ENCODE peak calls at places on chromosome 22, in four cellular contexts. B, T, P and R are unnamed samples.

GRCh38 chr22:38298312-38299000 is 18.8 kb downstream of the CSNK1E start:
- DNase-seq in P (peak; percentile 38), T (no peak), B (peak; percentile 63), R (peak; percentile 73)

GRCh38 chr22:43529954-43530863 is 118.4 kb downstream of the MPPED1 start:
- DNase-seq in B (no peak), T (no peak), P (no peak), R (no peak)

GRCh38 chr22:21594865-21595452 is 27.4 kb downstream of the UBE2L3 start:
- DNase-seq in P (no peak), T (no peak), B (no peak), R (no peak)

GRCh38 chr22:22787805-22788459 is 99.7 kb upstream of the IGLL5 start:
- DNase-seq in B (peak; percentile 82), T (peak; percentile 30), P (peak; percentile 100), R (peak; percentile 85)

GRCh38 chr22:27978317-27978716 is 59.3 kb upstream of the PITPNB start:
- DNase-seq in B (no peak), P (no peak), T (no peak), R (no peak)

GRCh38 chr22:21100149-21101032 is 54.6 kb downstream of the LRRC74B start:
- DNase-seq in P (no peak), T (no peak), B (no peak), R (no peak)

GRCh38 chr22:47154621-47155081 is 392.2 kb downstream of the TBC1D22A start:
- DNase-seq in B (no peak), T (no peak), P (no peak), R (no peak)

GRCh38 chr22:46887978-46888377 is 125.5 kb downstream of the TBC1D22A start:
- DNase-seq in B (no peak), P (no peak), T (no peak), R (no peak)

GRCh38 chr22:43476341-43476740 is 64.5 kb downstream of the MPPED1 start:
- DNase-seq in P (no peak), B (peak; percentile 49), T (peak; percentile 22), R (peak; percentile 44)

GRCh38 chr22:26529345-26529744 is 17.1 kb upstream of the TFIP11 start:
- DNase-seq in T (peak; percentile 39), P (no peak), B (no peak), R (no peak)

GRCh38 chr22:42932857-42933782 is 76.0 kb upstream of the ARFGAP3 start:
- DNase-seq in P (peak; percentile 33), T (no peak), B (no peak), R (no peak)

GRCh38 chr22:48316245-48316875 is 1511.3 kb downstream of the BRD1 start:
- DNase-seq in B (no peak), T (no peak), P (no peak), R (no peak)

GRCh38 chr22:37674951-37675929 is at the start of gene LGALS1:
- DNase-seq in P (peak; percentile 90), T (peak; percentile 81), B (peak; percentile 81), R (peak; percentile 74)

GRCh38 chr22:49753961-49754673 is 73.6 kb downstream of the BRD1 start:
- DNase-seq in P (no peak), B (peak; percentile 9), T (no peak), R (no peak)

GRCh38 chr22:47196881-47197701 is 434.6 kb downstream of the TBC1D22A start:
- DNase-seq in P (no peak), B (no peak), T (no peak), R (no peak)

GRCh38 chr22:21074092-21074715 is 28.5 kb downstream of the LRRC74B start:
- DNase-seq in T (no peak), P (peak; percentile 45), B (no peak), R (no peak)

GRCh38 chr22:30188911-30189310 is 57.6 kb downstream of the LIF start:
- DNase-seq in B (no peak), T (peak; percentile 57), P (no peak), R (no peak)

GRCh38 chr22:38267086-38267485 is 5.7 kb downstream of the TMEM184B start:
- DNase-seq in T (no peak), P (peak; percentile 24), B (no peak), R (no peak)

GRCh38 chr22:26448334-26448733 is 19.3 kb downstream of the ASPHD2 start:
- DNase-seq in T (no peak), B (no peak), P (no peak), R (no peak)

GRCh38 chr22:17706451-17706900 is 67.8 kb downstream of the BID start:
- DNase-seq in P (no peak), B (no peak), T (peak; percentile 36), R (no peak)

GRCh38 chr22:43378011-43378704 is 33.7 kb upstream of the MPPED1 start:
- DNase-seq in B (no peak), T (peak; percentile 97), P (no peak), R (no peak)

GRCh38 chr22:21712751-21713427 is 22.7 kb downstream of the YPEL1 start:
- DNase-seq in P (peak; percentile 99), T (peak; percentile 77), B (peak; percentile 60), R (peak; percentile 86)

GRCh38 chr22:37643225-37643847 is 3.9 kb downstream of the SH3BP1 start:
- DNase-seq in B (peak; percentile 93), P (peak; percentile 58), T (no peak), R (peak; percentile 93)

GRCh38 chr22:46056169-46057041 is 79.4 kb upstream of the WNT7B start:
- DNase-seq in P (no peak), B (peak; percentile 10), T (no peak), R (no peak)

GRCh38 chr22:47053865-47054185 is 291.4 kb downstream of the TBC1D22A start:
- DNase-seq in B (no peak), P (no peak), T (no peak), R (no peak)

GRCh38 chr22:47337161-47337621 is 574.7 kb downstream of the TBC1D22A start:
- DNase-seq in T (peak; percentile 39), P (no peak), B (no peak), R (no peak)

GRCh38 chr22:44442186-44442465 is 55.9 kb downstream of the RTL6 start:
- DNase-seq in B (no peak), P (no peak), T (no peak), R (no peak)

GRCh38 chr22:19971276-19972124 is 29.9 kb upstream of the TXNRD2 start:
- DNase-seq in T (no peak), P (no peak), B (no peak), R (no peak)

DNA sequence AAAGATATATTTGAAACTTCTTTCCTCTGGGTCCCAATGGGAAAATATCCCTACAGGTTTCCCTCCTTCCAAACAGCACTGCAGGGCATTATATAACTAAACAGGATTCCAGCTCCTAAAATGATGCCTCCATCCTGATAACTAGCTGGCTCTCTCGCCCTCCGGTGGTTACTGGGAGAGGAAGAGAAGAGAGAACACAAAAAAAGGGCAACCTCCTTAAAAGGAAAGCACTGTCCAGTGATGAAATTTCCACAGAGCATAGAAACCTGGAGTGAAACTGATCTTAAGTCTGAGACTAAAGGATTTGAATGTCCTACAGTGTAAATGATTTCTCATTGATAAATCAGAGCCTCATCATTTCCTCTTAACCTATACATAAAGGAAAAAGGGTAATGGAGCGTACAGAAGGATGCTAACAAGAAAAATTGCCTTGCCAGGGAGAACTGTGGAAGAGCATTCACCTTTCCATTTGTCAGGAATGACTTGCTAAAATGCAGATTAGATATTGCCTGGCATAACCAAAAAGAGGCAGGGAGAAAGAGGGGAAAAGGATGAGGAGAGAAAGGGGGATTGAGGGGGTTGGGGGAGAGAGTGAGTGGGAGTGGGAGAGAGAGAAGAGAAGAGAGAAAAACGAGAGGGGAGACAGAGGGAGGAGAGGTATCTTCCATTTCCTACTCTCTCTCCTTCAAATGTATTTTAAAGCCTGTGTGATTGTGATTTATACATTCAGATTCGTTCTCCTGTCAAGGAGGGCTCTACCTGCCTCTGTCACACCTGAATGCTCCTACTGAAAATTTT is 121.4 kb downstream of the APOL5 start:
- DNase-seq in P (no peak), B (peak; percentile 22), T (peak; percentile 45), R (peak; percentile 31)
- TF ChIP-seq ELF4 in P (no peak), B (no peak), T (no peak), R (no peak)

GRCh38 chr22:41845380-41846267 is 12.7 kb downstream of the SREBF2 start:
- DNase-seq in B (no peak), P (no peak), T (no peak), R (no peak)
- TF ChIP-seq ELF4 in B (no peak), P (peak; percentile 70), T (no peak), R (no peak)

GRCh38 chr22:25172153-25172552 is 27.5 kb upstream of the CRYBB3 start:
- DNase-seq in P (no peak), B (no peak), T (peak; percentile 21), R (no peak)
- TF ChIP-seq ELF4 in P (no peak), B (no peak), T (no peak), R (no peak)

DNA sequence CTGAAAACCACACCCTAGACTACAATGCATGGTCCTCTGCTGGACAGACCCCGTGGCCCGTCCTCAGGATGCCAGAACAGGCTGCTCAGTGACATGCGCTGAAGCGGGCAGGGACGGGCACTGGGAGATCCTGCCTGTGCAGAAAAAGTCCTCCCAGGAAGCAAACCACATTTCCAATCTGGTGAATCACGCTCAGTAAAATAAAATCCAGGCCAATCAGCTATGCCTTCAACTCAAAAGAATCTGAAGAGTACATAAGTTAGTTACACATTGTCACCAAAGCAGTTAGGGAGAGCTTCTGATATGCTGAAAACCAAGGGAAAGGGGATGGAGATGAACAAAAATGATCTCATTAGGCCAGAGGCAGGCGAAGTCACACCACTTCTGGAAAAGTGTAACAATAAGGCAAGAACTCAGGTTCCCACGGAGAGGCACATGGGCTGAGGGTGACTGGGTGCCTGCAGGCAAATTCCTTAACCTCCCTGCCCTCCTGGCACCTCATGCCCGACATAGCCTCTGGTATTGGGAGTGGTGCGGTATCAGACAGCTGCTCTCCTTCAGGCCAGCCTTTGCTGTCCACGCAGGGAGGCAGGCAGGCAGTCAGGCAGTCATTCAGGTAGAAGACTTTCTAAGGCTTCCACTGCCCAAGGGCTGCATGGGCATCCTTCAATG is 66.4 kb downstream of the APOL5 start:
- DNase-seq in T (no peak), P (no peak), B (no peak), R (no peak)
- TF ChIP-seq ELF4 in T (no peak), P (no peak), B (no peak), R (no peak)